ENCODE peak calls at places on chromosomes 12 and 14, in ten cellular contexts. U is HL-60, O is GM12892, Z is sigmoid colon, Q is esophagus muscularis mucosa, L is HCT116, E is GM23338, T is transverse colon, P is breast epithelium, R is Panc1. Y is an unnamed sample.

GRCh38 chr12:100481021-100481420 is 7.4 kb downstream of the NR1H4 start:
- DNase-seq in U (no peak), O (no peak), Z (no peak), Q (no peak), L (no peak), E (no peak), T (no peak), P (no peak), R (no peak), Y (no peak)

GRCh38 chr12:25716842-25717241 is 163.8 kb upstream of the LMNTD1 start:
- DNase-seq in U (no peak), O (no peak), Z (no peak), Q (no peak), L (no peak), E (no peak), T (no peak), P (no peak), R (no peak), Y (no peak)

GRCh38 chr14:100440207-100440631 is 117.1 kb downstream of the SLC25A47 start:
- DNase-seq in U (no peak), O (no peak), Z (peak; percentile 79), Q (no peak), L (no peak), E (peak; percentile 78), T (peak; percentile 82), P (peak; percentile 74), R (peak; percentile 45), Y (no peak)

GRCh38 chr12:88553941-88554658 is 26.2 kb downstream of the KITLG start:
- DNase-seq in U (no peak), O (no peak), Z (no peak), Q (no peak), L (peak; percentile 49), E (no peak), T (no peak), P (no peak), R (no peak), Y (no peak)

GRCh38 chr14:31927348-31927826 is 149.7 kb upstream of the ARHGAP5 start:
- DNase-seq in U (no peak), O (no peak), Z (no peak), Q (no peak), L (no peak), E (peak; percentile 21), T (no peak), P (no peak), R (no peak), Y (no peak)

GRCh38 chr14:64060648-64061096 is 207.9 kb downstream of the SYNE2 start:
- DNase-seq in U (no peak), O (no peak), Z (no peak), Q (no peak), L (peak; percentile 29), E (peak; percentile 95), T (peak; percentile 42), P (no peak), R (peak; percentile 20), Y (no peak)

GRCh38 chr12:104991565-104992128 is 5.5 kb downstream of the NOPCHAP1 start:
- DNase-seq in U (no peak), O (no peak), Z (no peak), Q (no peak), L (no peak), E (no peak), T (no peak), P (no peak), R (no peak), Y (no peak)

GRCh38 chr12:6608592-6609311 is 1.6 kb upstream of the CHD4 start:
- DNase-seq in U (no peak), O (no peak), Z (peak; percentile 81), Q (no peak), L (no peak), E (peak; percentile 47), T (no peak), P (peak; percentile 63), R (no peak), Y (no peak)

GRCh38 chr12:91817512-91817911 is 328.1 kb downstream of the BTG1 start:
- DNase-seq in U (no peak), O (no peak), Z (no peak), Q (no peak), L (no peak), E (no peak), T (no peak), P (no peak), R (no peak), Y (no peak)

GRCh38 chr14:49508124-49508523 is 78.1 kb downstream of the RPS29 start:
- DNase-seq in U (no peak), O (no peak), Z (no peak), Q (no peak), L (no peak), E (no peak), T (no peak), P (no peak), R (no peak), Y (no peak)

GRCh38 chr12:62977419-62977818 is 42.5 kb upstream of the PPM1H start:
- DNase-seq in U (no peak), O (no peak), Z (no peak), Q (no peak), L (peak; percentile 8), E (no peak), T (peak; percentile 34), P (no peak), R (no peak), Y (peak; percentile 63)

GRCh38 chr12:100717733-100718067 is 76.9 kb upstream of the ANO4 start:
- DNase-seq in U (no peak), O (no peak), Z (no peak), Q (no peak), L (no peak), E (peak; percentile 18), T (no peak), P (no peak), R (no peak), Y (no peak)

GRCh38 chr12:45909041-45909713 is 81.2 kb downstream of the SCAF11 start:
- DNase-seq in U (no peak), O (no peak), Z (no peak), Q (no peak), L (no peak), E (no peak), T (no peak), P (no peak), R (no peak), Y (no peak)

GRCh38 chr12:15774819-15775218 is 14.4 kb downstream of the EPS8 start:
- DNase-seq in U (no peak), O (no peak), Z (no peak), Q (no peak), L (no peak), E (no peak), T (no peak), P (no peak), R (no peak), Y (no peak)

GRCh38 chr14:59240356-59240755 is 51.9 kb downstream of the DAAM1 start:
- DNase-seq in U (no peak), O (no peak), Z (no peak), Q (no peak), L (no peak), E (no peak), T (no peak), P (no peak), R (no peak), Y (no peak)

GRCh38 chr14:105890474-105891220 is 364.3 kb downstream of the TMEM121 start:
- DNase-seq in U (no peak), O (no peak), Z (peak; percentile 29), Q (no peak), L (no peak), E (no peak), T (peak; percentile 5), P (peak; percentile 50), R (no peak), Y (no peak)

GRCh38 chr14:96194657-96195431 is 9.8 kb upstream of the BDKRB2 start:
- DNase-seq in U (no peak), O (no peak), Z (no peak), Q (no peak), L (no peak), E (no peak), T (no peak), P (no peak), R (no peak), Y (no peak)

GRCh38 chr12:46547421-46548340 is 175.1 kb upstream of the SLC38A2 start:
- DNase-seq in U (no peak), O (no peak), Z (no peak), Q (no peak), L (no peak), E (no peak), T (no peak), P (no peak), R (no peak), Y (no peak)

GRCh38 chr14:65243766-65244442 is 141.6 kb upstream of the MAX start:
- DNase-seq in U (no peak), O (no peak), Z (no peak), Q (no peak), L (no peak), E (no peak), T (no peak), P (no peak), R (no peak), Y (no peak)

GRCh38 chr12:43758728-43759563 is at the start of the genes IRAK4 and PUS7L:
- DNase-seq in U (peak; percentile 92), O (peak; percentile 72), Z (peak; percentile 98), Q (peak; percentile 99), L (peak; percentile 96), E (peak; percentile 98), T (peak; percentile 97), P (peak; percentile 92), R (peak; percentile 89), Y (peak; percentile 91)
- TF ChIP-seq POLR2AphosphoS5 in U (peak; percentile 65), O (peak; percentile 89), Z (peak; percentile 76), Q (peak; percentile 89), L (peak; percentile 84), E (peak; percentile 80), T (peak; percentile 89), P (peak; percentile 73), R (peak; percentile 60), Y (peak; percentile 87)

GRCh38 chr12:124040737-124041136 is 67.7 kb downstream of the ZNF664 start:
- DNase-seq in U (no peak), O (no peak), Z (no peak), Q (no peak), L (no peak), E (no peak), T (no peak), P (no peak), R (no peak), Y (no peak)
- TF ChIP-seq POLR2AphosphoS5 in U (no peak), O (no peak), Z (no peak), Q (no peak), L (no peak), E (no peak), T (no peak), P (no peak), R (no peak), Y (no peak)

GRCh38 chr12:120851444-120851843 is 52.7 kb downstream of the SPPL3 start:
- DNase-seq in U (no peak), O (no peak), Z (no peak), Q (no peak), L (no peak), E (no peak), T (peak; percentile 19), P (no peak), R (no peak), Y (no peak)
- TF ChIP-seq POLR2AphosphoS5 in U (no peak), O (no peak), Z (no peak), Q (no peak), L (no peak), E (no peak), T (no peak), P (no peak), R (no peak), Y (no peak)

DNA sequence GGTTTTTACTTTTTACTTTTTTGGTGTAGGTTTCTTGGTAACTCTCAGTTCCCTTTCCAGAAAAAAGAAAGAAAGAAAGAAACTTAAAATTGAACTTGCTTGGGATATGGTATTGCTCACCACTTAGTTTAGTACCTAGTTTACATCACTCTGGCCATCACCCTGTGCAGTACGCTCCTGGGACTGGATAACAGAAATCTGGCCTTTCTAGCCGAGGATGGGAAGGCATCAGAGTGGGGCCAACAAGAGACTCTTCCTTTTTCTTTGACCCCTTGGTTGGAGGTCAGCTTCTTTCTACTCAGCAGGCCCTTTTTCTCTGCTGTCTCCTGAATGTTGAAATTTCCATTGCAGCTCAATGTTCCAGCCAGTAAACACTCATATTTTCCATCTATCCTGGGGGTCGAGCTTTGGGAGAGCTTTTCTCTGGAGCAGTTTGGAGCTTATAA is 156.6 kb downstream of the TGFB3 start:
- DNase-seq in U (no peak), O (no peak), Z (no peak), Q (no peak), L (no peak), E (no peak), T (no peak), P (no peak), R (no peak), Y (no peak)
- TF ChIP-seq POLR2AphosphoS5 in U (no peak), O (no peak), Z (peak; percentile 50), Q (peak; percentile 47), L (no peak), E (no peak), T (no peak), P (no peak), R (no peak), Y (no peak)

Y was measured in SK-N-MC.